ENCODE peak calls at places on chromosomes 11 and 22, in ten cellular contexts. One of them, this sample, is unnamed. For H3K4me1 and H3K9me3, the result is how much of the 10 kb centered on the place peaks cover.

GRCh38 chr11:27362749-27363575 is at the start of gene CCDC34:
- DNase-seq in hepatocyte: peak
- DNase-seq in ovary: peak
- DNase-seq in ascending aorta: peak
- DNase-seq in heart right ventricle: peak
- DNase-seq in tibial nerve: peak
- DNase-seq in CD8-positive, alpha-beta T cell: peak
- DNase-seq in BE2C: peak
- DNase-seq in colonic mucosa: peak
- DNase-seq in OCI-LY7: peak
- DNase-seq in this sample: peak

GRCh38 chr11:1771700-1772099 is 8.0 kb upstream of the CTSD start:
- DNase-seq in hepatocyte: no peak
- DNase-seq in ovary: no peak
- DNase-seq in ascending aorta: peak
- DNase-seq in heart right ventricle: peak
- DNase-seq in tibial nerve: no peak
- DNase-seq in CD8-positive, alpha-beta T cell: no peak
- DNase-seq in BE2C: no peak
- DNase-seq in colonic mucosa: no peak
- DNase-seq in OCI-LY7: no peak
- DNase-seq in this sample: no peak

GRCh38 chr11:9757809-9758675 is 94.2 kb downstream of the SWAP70 start:
- DNase-seq in hepatocyte: peak
- DNase-seq in ovary: peak
- DNase-seq in ascending aorta: peak
- DNase-seq in heart right ventricle: peak
- DNase-seq in tibial nerve: peak
- DNase-seq in CD8-positive, alpha-beta T cell: peak
- DNase-seq in BE2C: peak
- DNase-seq in colonic mucosa: peak
- DNase-seq in OCI-LY7: peak
- DNase-seq in this sample: peak

GRCh38 chr11:57480409-57481137 is 20.2 kb downstream of the RTN4RL2 start:
- DNase-seq in hepatocyte: peak
- DNase-seq in ovary: peak
- DNase-seq in ascending aorta: peak
- DNase-seq in heart right ventricle: peak
- DNase-seq in tibial nerve: peak
- DNase-seq in CD8-positive, alpha-beta T cell: peak
- DNase-seq in BE2C: peak
- DNase-seq in colonic mucosa: peak
- DNase-seq in OCI-LY7: peak
- DNase-seq in this sample: peak

GRCh38 chr11:19934828-19935259 is 222.2 kb downstream of the NAV2 start:
- DNase-seq in hepatocyte: no peak
- DNase-seq in ovary: no peak
- DNase-seq in ascending aorta: no peak
- DNase-seq in heart right ventricle: no peak
- DNase-seq in tibial nerve: no peak
- DNase-seq in CD8-positive, alpha-beta T cell: no peak
- DNase-seq in BE2C: no peak
- DNase-seq in colonic mucosa: no peak
- DNase-seq in OCI-LY7: no peak
- DNase-seq in this sample: no peak

GRCh38 chr11:102410382-102410784 is 42.2 kb downstream of the TMEM123 start:
- DNase-seq in hepatocyte: peak
- DNase-seq in ovary: no peak
- DNase-seq in ascending aorta: no peak
- DNase-seq in heart right ventricle: no peak
- DNase-seq in tibial nerve: no peak
- DNase-seq in CD8-positive, alpha-beta T cell: no peak
- DNase-seq in BE2C: peak
- DNase-seq in colonic mucosa: no peak
- DNase-seq in OCI-LY7: no peak
- DNase-seq in this sample: peak

GRCh38 chr11:34514597-34514996 is 1.0 kb upstream of the ELF5 start:
- DNase-seq in hepatocyte: no peak
- DNase-seq in ovary: no peak
- DNase-seq in ascending aorta: no peak
- DNase-seq in heart right ventricle: no peak
- DNase-seq in tibial nerve: no peak
- DNase-seq in CD8-positive, alpha-beta T cell: no peak
- DNase-seq in BE2C: no peak
- DNase-seq in colonic mucosa: no peak
- DNase-seq in OCI-LY7: no peak
- DNase-seq in this sample: no peak

GRCh38 chr11:19577391-19577831 is 135.2 kb upstream of the NAV2 start:
- DNase-seq in hepatocyte: no peak
- DNase-seq in ovary: no peak
- DNase-seq in ascending aorta: no peak
- DNase-seq in heart right ventricle: peak
- DNase-seq in tibial nerve: no peak
- DNase-seq in CD8-positive, alpha-beta T cell: no peak
- DNase-seq in BE2C: no peak
- DNase-seq in colonic mucosa: no peak
- DNase-seq in OCI-LY7: no peak
- DNase-seq in this sample: no peak

GRCh38 chr11:10204021-10204420 is 90.0 kb downstream of the SBF2 start:
- DNase-seq in hepatocyte: no peak
- DNase-seq in ovary: no peak
- DNase-seq in ascending aorta: no peak
- DNase-seq in heart right ventricle: no peak
- DNase-seq in tibial nerve: no peak
- DNase-seq in CD8-positive, alpha-beta T cell: no peak
- DNase-seq in BE2C: no peak
- DNase-seq in colonic mucosa: no peak
- DNase-seq in OCI-LY7: peak
- DNase-seq in this sample: no peak

GRCh38 chr11:71204748-71205664 is 47.4 kb downstream of the SHANK2 start:
- DNase-seq in hepatocyte: no peak
- DNase-seq in ovary: no peak
- DNase-seq in ascending aorta: no peak
- DNase-seq in heart right ventricle: no peak
- DNase-seq in tibial nerve: no peak
- DNase-seq in CD8-positive, alpha-beta T cell: no peak
- DNase-seq in BE2C: no peak
- DNase-seq in colonic mucosa: no peak
- DNase-seq in OCI-LY7: no peak
- DNase-seq in this sample: no peak

GRCh38 chr11:59145534-59145933 is 2.9 kb downstream of the FAM111A start:
- DNase-seq in hepatocyte: no peak
- DNase-seq in ovary: no peak
- DNase-seq in ascending aorta: no peak
- DNase-seq in heart right ventricle: no peak
- DNase-seq in tibial nerve: no peak
- DNase-seq in CD8-positive, alpha-beta T cell: no peak
- DNase-seq in BE2C: no peak
- DNase-seq in colonic mucosa: no peak
- DNase-seq in OCI-LY7: no peak
- DNase-seq in this sample: peak

GRCh38 chr11:47616726-47617416 is 22.7 kb upstream of the C1QTNF4 start:
- DNase-seq in hepatocyte: peak
- DNase-seq in ovary: peak
- DNase-seq in ascending aorta: no peak
- DNase-seq in heart right ventricle: peak
- DNase-seq in tibial nerve: peak
- DNase-seq in CD8-positive, alpha-beta T cell: no peak
- DNase-seq in BE2C: peak
- DNase-seq in colonic mucosa: peak
- DNase-seq in OCI-LY7: peak
- DNase-seq in this sample: peak

GRCh38 chr22:49775191-49776052 is 52.3 kb downstream of the BRD1 start:
- DNase-seq in hepatocyte: no peak
- DNase-seq in ovary: no peak
- DNase-seq in ascending aorta: no peak
- DNase-seq in heart right ventricle: no peak
- DNase-seq in tibial nerve: no peak
- DNase-seq in CD8-positive, alpha-beta T cell: no peak
- DNase-seq in BE2C: no peak
- DNase-seq in colonic mucosa: no peak
- DNase-seq in OCI-LY7: no peak
- DNase-seq in this sample: no peak

GRCh38 chr11:623349-623869 is 1.3 kb downstream of the CDHR5 start:
- DNase-seq in hepatocyte: peak
- DNase-seq in ovary: peak
- DNase-seq in ascending aorta: no peak
- DNase-seq in heart right ventricle: no peak
- DNase-seq in tibial nerve: no peak
- DNase-seq in CD8-positive, alpha-beta T cell: no peak
- DNase-seq in BE2C: no peak
- DNase-seq in colonic mucosa: no peak
- DNase-seq in OCI-LY7: no peak
- DNase-seq in this sample: no peak

DNA sequence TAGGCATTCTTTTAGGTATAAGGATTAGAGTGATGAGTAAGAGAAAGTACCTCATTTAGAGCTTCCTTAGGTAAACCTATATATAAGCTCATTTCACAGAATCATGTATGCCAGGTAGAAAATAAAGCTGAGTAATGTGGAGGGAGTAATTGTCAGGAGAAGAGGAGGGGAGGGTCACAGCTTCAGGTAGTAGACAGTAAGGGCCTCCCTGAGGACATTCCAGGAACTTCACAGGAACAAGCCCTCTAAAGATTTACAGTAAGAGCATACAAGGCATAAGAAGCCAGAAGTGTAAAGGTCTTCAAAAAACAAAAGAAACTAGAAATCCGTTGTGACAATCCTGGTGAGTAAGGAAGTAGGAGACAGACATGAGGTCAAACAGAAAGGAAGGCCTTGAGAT is 57.6 kb downstream of the USP47 start:
- DNase-seq in hepatocyte: no peak
- DNase-seq in ovary: no peak
- DNase-seq in ascending aorta: no peak
- DNase-seq in heart right ventricle: no peak
- DNase-seq in tibial nerve: no peak
- DNase-seq in CD8-positive, alpha-beta T cell: no peak
- DNase-seq in BE2C: no peak
- DNase-seq in colonic mucosa: no peak
- DNase-seq in OCI-LY7: no peak
- DNase-seq in this sample: no peak
- TF ChIP-seq CTCF in hepatocyte: peak
- TF ChIP-seq CTCF in ovary: no peak
- TF ChIP-seq CTCF in ascending aorta: no peak
- TF ChIP-seq CTCF in heart right ventricle: no peak
- TF ChIP-seq CTCF in tibial nerve: no peak
- TF ChIP-seq CTCF in CD8-positive, alpha-beta T cell: no peak
- TF ChIP-seq CTCF in BE2C: no peak
- TF ChIP-seq CTCF in colonic mucosa: no peak
- TF ChIP-seq CTCF in OCI-LY7: peak
- TF ChIP-seq CTCF in this sample: no peak

DNA sequence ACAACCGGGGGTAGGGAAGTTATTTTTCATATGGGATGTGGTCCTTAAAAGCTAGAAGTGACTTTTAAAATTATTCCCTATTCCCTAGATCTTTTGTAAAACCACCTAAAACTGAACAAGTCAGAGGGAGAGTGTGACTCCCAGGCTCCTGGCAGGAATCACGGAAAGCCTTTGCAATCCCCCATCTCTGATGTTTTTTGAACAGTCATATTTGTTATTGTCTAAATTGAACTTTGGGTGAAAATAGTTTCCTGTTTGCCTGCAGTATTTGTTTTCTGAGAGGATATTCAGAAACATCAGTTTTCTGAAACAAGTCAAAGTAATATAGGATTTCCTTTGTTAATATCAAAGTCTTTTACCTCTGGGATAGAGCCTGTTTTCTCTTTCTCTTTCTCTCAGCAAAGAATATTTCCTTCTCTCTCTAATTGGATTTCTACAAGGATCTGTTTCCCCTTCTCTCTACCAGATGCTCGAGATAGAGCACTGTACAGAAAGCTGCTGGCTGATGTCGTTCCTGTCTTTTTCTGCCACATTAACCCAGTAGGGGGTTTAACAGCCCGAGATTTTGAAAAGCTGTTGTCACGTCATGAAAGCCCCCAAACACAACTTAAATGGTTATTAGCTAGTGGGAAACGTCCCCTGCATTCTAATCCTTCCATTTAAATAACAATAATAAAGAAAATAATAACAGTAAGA is 132.2 kb upstream of the PITPNB start:
- DNase-seq in hepatocyte: no peak
- DNase-seq in ovary: no peak
- DNase-seq in ascending aorta: no peak
- DNase-seq in heart right ventricle: no peak
- DNase-seq in tibial nerve: no peak
- DNase-seq in CD8-positive, alpha-beta T cell: no peak
- DNase-seq in BE2C: no peak
- DNase-seq in colonic mucosa: no peak
- DNase-seq in OCI-LY7: no peak
- DNase-seq in this sample: peak
- H3K4me1 ChIP-seq in hepatocyte: under half
- H3K4me1 ChIP-seq in ovary: under half
- H3K4me1 ChIP-seq in ascending aorta: under half
- H3K4me1 ChIP-seq in heart right ventricle: under half
- H3K4me1 ChIP-seq in tibial nerve: under half
- H3K4me1 ChIP-seq in CD8-positive, alpha-beta T cell: under half
- H3K4me1 ChIP-seq in BE2C: under half
- H3K4me1 ChIP-seq in colonic mucosa: under half
- H3K4me1 ChIP-seq in OCI-LY7: under half
- H3K4me1 ChIP-seq in this sample: under half

DNA sequence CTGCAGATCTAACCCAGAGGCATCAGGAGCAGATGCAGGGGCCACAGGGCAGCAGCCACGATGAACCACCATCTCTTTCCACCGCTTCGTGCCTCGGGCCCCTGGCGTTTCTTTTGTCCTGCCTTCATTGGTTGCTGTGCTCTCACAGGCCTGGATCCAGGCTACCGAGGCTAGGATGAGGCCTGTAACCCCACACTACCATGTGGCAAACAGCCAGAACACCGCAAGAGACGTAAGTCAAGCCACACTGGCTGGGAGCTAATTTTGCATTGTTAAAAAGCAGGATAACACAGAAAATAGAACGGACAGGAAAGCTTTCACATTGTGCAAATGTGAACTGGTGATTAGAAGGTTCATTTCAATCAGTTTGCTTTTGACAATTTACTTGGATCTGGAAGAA is 15.7 kb upstream of the ARFGAP3 start:
- DNase-seq in hepatocyte: no peak
- DNase-seq in ovary: no peak
- DNase-seq in ascending aorta: no peak
- DNase-seq in heart right ventricle: no peak
- DNase-seq in tibial nerve: no peak
- DNase-seq in CD8-positive, alpha-beta T cell: no peak
- DNase-seq in BE2C: no peak
- DNase-seq in colonic mucosa: no peak
- DNase-seq in OCI-LY7: no peak
- DNase-seq in this sample: no peak
- H3K9me3 ChIP-seq in hepatocyte: under half
- H3K9me3 ChIP-seq in ovary: under half
- H3K9me3 ChIP-seq in ascending aorta: under half
- H3K9me3 ChIP-seq in heart right ventricle: under half
- H3K9me3 ChIP-seq in tibial nerve: under half
- H3K9me3 ChIP-seq in CD8-positive, alpha-beta T cell: under half
- H3K9me3 ChIP-seq in BE2C: under half
- H3K9me3 ChIP-seq in colonic mucosa: under half
- H3K9me3 ChIP-seq in OCI-LY7: under half
- H3K9me3 ChIP-seq in this sample: under half

GRCh38 chr11:114439229-114440120 is at the start of gene REXO2:
- DNase-seq in hepatocyte: peak
- DNase-seq in ovary: peak
- DNase-seq in ascending aorta: peak
- DNase-seq in heart right ventricle: peak
- DNase-seq in tibial nerve: peak
- DNase-seq in CD8-positive, alpha-beta T cell: peak
- DNase-seq in BE2C: peak
- DNase-seq in colonic mucosa: peak
- DNase-seq in OCI-LY7: peak
- DNase-seq in this sample: peak
- TF ChIP-seq CTCF in hepatocyte: no peak
- TF ChIP-seq CTCF in ovary: no peak
- TF ChIP-seq CTCF in ascending aorta: peak
- TF ChIP-seq CTCF in heart right ventricle: peak
- TF ChIP-seq CTCF in tibial nerve: peak
- TF ChIP-seq CTCF in CD8-positive, alpha-beta T cell: no peak
- TF ChIP-seq CTCF in BE2C: peak
- TF ChIP-seq CTCF in colonic mucosa: no peak
- TF ChIP-seq CTCF in OCI-LY7: no peak
- TF ChIP-seq CTCF in this sample: peak

This sample was measured in A673.